ENCODE peak calls at places on chromosome 21, in six cellular contexts. One of them, this sample, is unnamed.

GRCh38 chr21:23507501-23507900 is 2099.8 kb downstream of the MRPL39 start:
- DNase-seq in Caco-2: no peak
- DNase-seq in Panc1: no peak
- DNase-seq in brain microvascular endothelial cell: no peak
- DNase-seq in pancreas: no peak
- DNase-seq in lower lobe of right lung: no peak
- DNase-seq in this sample: no peak

GRCh38 chr21:35720065-35720810 is 340.1 kb downstream of the SETD4 start:
- DNase-seq in pancreas: no peak
- DNase-seq in brain microvascular endothelial cell: no peak
- DNase-seq in Panc1: no peak
- DNase-seq in Caco-2: no peak
- DNase-seq in lower lobe of right lung: no peak
- DNase-seq in this sample: no peak

GRCh38 chr21:38831526-38832467 is 26.1 kb downstream of the ETS2 start:
- DNase-seq in Caco-2: peak
- DNase-seq in pancreas: peak
- DNase-seq in brain microvascular endothelial cell: peak
- DNase-seq in lower lobe of right lung: peak
- DNase-seq in Panc1: no peak
- DNase-seq in this sample: peak

GRCh38 chr21:36419996-36420395 is 34.8 kb downstream of the CHAF1B start:
- DNase-seq in Panc1: no peak
- DNase-seq in brain microvascular endothelial cell: peak
- DNase-seq in Caco-2: peak
- DNase-seq in pancreas: peak
- DNase-seq in lower lobe of right lung: peak
- DNase-seq in this sample: peak

GRCh38 chr21:21612446-21612845 is 614.2 kb downstream of the NCAM2 start:
- DNase-seq in lower lobe of right lung: no peak
- DNase-seq in Caco-2: no peak
- DNase-seq in brain microvascular endothelial cell: peak
- DNase-seq in pancreas: no peak
- DNase-seq in Panc1: no peak
- DNase-seq in this sample: no peak

GRCh38 chr21:38490411-38491020 is 7.8 kb downstream of the ERG start:
- DNase-seq in lower lobe of right lung: no peak
- DNase-seq in brain microvascular endothelial cell: no peak
- DNase-seq in pancreas: no peak
- DNase-seq in Caco-2: no peak
- DNase-seq in Panc1: no peak
- DNase-seq in this sample: no peak

GRCh38 chr21:35716886-35717285 is 343.4 kb downstream of the SETD4 start:
- DNase-seq in lower lobe of right lung: no peak
- DNase-seq in pancreas: no peak
- DNase-seq in brain microvascular endothelial cell: no peak
- DNase-seq in Panc1: no peak
- DNase-seq in Caco-2: no peak
- DNase-seq in this sample: no peak

GRCh38 chr21:28875078-28875477 is 117.6 kb downstream of the LTN1 start:
- DNase-seq in Caco-2: no peak
- DNase-seq in lower lobe of right lung: no peak
- DNase-seq in brain microvascular endothelial cell: no peak
- DNase-seq in pancreas: no peak
- DNase-seq in Panc1: no peak
- DNase-seq in this sample: no peak

GRCh38 chr21:32807717-32808380 is 36.3 kb upstream of the PAXBP1 start:
- DNase-seq in Panc1: no peak
- DNase-seq in pancreas: no peak
- DNase-seq in brain microvascular endothelial cell: no peak
- DNase-seq in lower lobe of right lung: no peak
- DNase-seq in Caco-2: no peak
- DNase-seq in this sample: peak

GRCh38 chr21:35840197-35840799 is 220.0 kb downstream of the SETD4 start:
- DNase-seq in Panc1: peak
- DNase-seq in Caco-2: peak
- DNase-seq in pancreas: peak
- DNase-seq in brain microvascular endothelial cell: peak
- DNase-seq in lower lobe of right lung: peak
- DNase-seq in this sample: peak

GRCh38 chr21:33836408-33836807 is 79.2 kb downstream of the ATP5PO start:
- DNase-seq in lower lobe of right lung: no peak
- DNase-seq in Caco-2: no peak
- DNase-seq in brain microvascular endothelial cell: no peak
- DNase-seq in Panc1: no peak
- DNase-seq in pancreas: no peak
- DNase-seq in this sample: no peak

GRCh38 chr21:28688381-28688780 is 304.3 kb downstream of the LTN1 start:
- DNase-seq in Caco-2: no peak
- DNase-seq in brain microvascular endothelial cell: peak
- DNase-seq in lower lobe of right lung: no peak
- DNase-seq in pancreas: no peak
- DNase-seq in Panc1: no peak
- DNase-seq in this sample: no peak

GRCh38 chr21:36684957-36685714 is 13.8 kb upstream of the SIM2 start:
- DNase-seq in Caco-2: no peak
- DNase-seq in lower lobe of right lung: no peak
- DNase-seq in Panc1: no peak
- DNase-seq in pancreas: no peak
- DNase-seq in brain microvascular endothelial cell: no peak
- DNase-seq in this sample: no peak

GRCh38 chr21:43364851-43365424 is 62.0 kb downstream of the SIK1 start:
- DNase-seq in lower lobe of right lung: no peak
- DNase-seq in Caco-2: no peak
- DNase-seq in pancreas: no peak
- DNase-seq in Panc1: no peak
- DNase-seq in brain microvascular endothelial cell: no peak
- DNase-seq in this sample: no peak

GRCh38 chr21:32056791-32057190 is 184.0 kb downstream of the HUNK start:
- DNase-seq in brain microvascular endothelial cell: no peak
- DNase-seq in Caco-2: no peak
- DNase-seq in Panc1: no peak
- DNase-seq in pancreas: no peak
- DNase-seq in lower lobe of right lung: no peak
- DNase-seq in this sample: no peak

GRCh38 chr21:29196664-29197052 is 66.2 kb downstream of the MAP3K7CL start:
- DNase-seq in brain microvascular endothelial cell: no peak
- DNase-seq in pancreas: no peak
- DNase-seq in Caco-2: no peak
- DNase-seq in lower lobe of right lung: no peak
- DNase-seq in Panc1: no peak
- DNase-seq in this sample: no peak

GRCh38 chr21:29211205-29211604 is 80.8 kb downstream of the MAP3K7CL start:
- DNase-seq in brain microvascular endothelial cell: no peak
- DNase-seq in pancreas: no peak
- DNase-seq in lower lobe of right lung: no peak
- DNase-seq in Caco-2: no peak
- DNase-seq in Panc1: no peak
- DNase-seq in this sample: no peak

GRCh38 chr21:20108976-20109375 is 889.2 kb upstream of the NCAM2 start:
- DNase-seq in brain microvascular endothelial cell: no peak
- DNase-seq in Panc1: no peak
- DNase-seq in Caco-2: no peak
- DNase-seq in pancreas: no peak
- DNase-seq in lower lobe of right lung: no peak
- DNase-seq in this sample: no peak

GRCh38 chr21:15894596-15894995 is 164.8 kb downstream of the USP25 start:
- DNase-seq in brain microvascular endothelial cell: no peak
- DNase-seq in Panc1: no peak
- DNase-seq in pancreas: no peak
- DNase-seq in Caco-2: no peak
- DNase-seq in lower lobe of right lung: no peak
- DNase-seq in this sample: peak

GRCh38 chr21:37424987-37425386 is 58.4 kb downstream of the DYRK1A start:
- DNase-seq in pancreas: no peak
- DNase-seq in brain microvascular endothelial cell: no peak
- DNase-seq in lower lobe of right lung: no peak
- DNase-seq in Panc1: no peak
- DNase-seq in Caco-2: no peak
- DNase-seq in this sample: no peak

GRCh38 chr21:37095821-37096220 is 22.8 kb downstream of the TTC3 start:
- DNase-seq in Caco-2: no peak
- DNase-seq in Panc1: no peak
- DNase-seq in brain microvascular endothelial cell: no peak
- DNase-seq in lower lobe of right lung: no peak
- DNase-seq in pancreas: no peak
- DNase-seq in this sample: no peak

GRCh38 chr21:33109574-33110339 is 39.8 kb downstream of the OLIG1 start:
- DNase-seq in lower lobe of right lung: no peak
- DNase-seq in pancreas: no peak
- DNase-seq in brain microvascular endothelial cell: no peak
- DNase-seq in Caco-2: peak
- DNase-seq in Panc1: no peak
- DNase-seq in this sample: no peak

GRCh38 chr21:36338975-36339374 is 19.0 kb downstream of the MORC3 start:
- DNase-seq in lower lobe of right lung: no peak
- DNase-seq in Caco-2: peak
- DNase-seq in pancreas: no peak
- DNase-seq in brain microvascular endothelial cell: no peak
- DNase-seq in Panc1: no peak
- DNase-seq in this sample: no peak

GRCh38 chr21:33007747-33008146 is 18.0 kb upstream of the OLIG2 start:
- DNase-seq in pancreas: no peak
- DNase-seq in lower lobe of right lung: no peak
- DNase-seq in Caco-2: no peak
- DNase-seq in brain microvascular endothelial cell: no peak
- DNase-seq in Panc1: no peak
- DNase-seq in this sample: no peak

GRCh38 chr21:34882719-34883131 is 166.4 kb downstream of the RUNX1 start:
- DNase-seq in lower lobe of right lung: no peak
- DNase-seq in Panc1: no peak
- DNase-seq in Caco-2: no peak
- DNase-seq in brain microvascular endothelial cell: no peak
- DNase-seq in pancreas: no peak
- DNase-seq in this sample: no peak

GRCh38 chr21:22556829-22557228 is 1558.6 kb downstream of the NCAM2 start:
- DNase-seq in lower lobe of right lung: no peak
- DNase-seq in pancreas: no peak
- DNase-seq in Caco-2: no peak
- DNase-seq in Panc1: no peak
- DNase-seq in brain microvascular endothelial cell: no peak
- DNase-seq in this sample: no peak

GRCh38 chr21:35206141-35207125 is 157.3 kb upstream of the RUNX1 start:
- DNase-seq in Panc1: no peak
- DNase-seq in Caco-2: no peak
- DNase-seq in brain microvascular endothelial cell: no peak
- DNase-seq in pancreas: peak
- DNase-seq in lower lobe of right lung: no peak
- DNase-seq in this sample: no peak

GRCh38 chr21:34365794-34366193 is 2.0 kb downstream of the KCNE2 start:
- DNase-seq in Caco-2: peak
- DNase-seq in pancreas: no peak
- DNase-seq in Panc1: no peak
- DNase-seq in lower lobe of right lung: no peak
- DNase-seq in brain microvascular endothelial cell: no peak
- DNase-seq in this sample: no peak

GRCh38 chr21:37463083-37463780 is 96.7 kb downstream of the DYRK1A start:
- DNase-seq in lower lobe of right lung: no peak
- DNase-seq in brain microvascular endothelial cell: peak
- DNase-seq in Panc1: peak
- DNase-seq in Caco-2: peak
- DNase-seq in pancreas: peak
- DNase-seq in this sample: peak

GRCh38 chr21:44856131-44856530 is 17.4 kb downstream of the PTTG1IP start:
- DNase-seq in Caco-2: no peak
- DNase-seq in Panc1: no peak
- DNase-seq in pancreas: no peak
- DNase-seq in brain microvascular endothelial cell: no peak
- DNase-seq in lower lobe of right lung: no peak
- DNase-seq in this sample: no peak
- H3K4me3 ChIP-seq in Caco-2: no peak
- H3K4me3 ChIP-seq in Panc1: no peak
- H3K4me3 ChIP-seq in pancreas: no peak
- H3K4me3 ChIP-seq in brain microvascular endothelial cell: no peak
- H3K4me3 ChIP-seq in lower lobe of right lung: no peak
- H3K4me3 ChIP-seq in this sample: no peak

GRCh38 chr21:17929514-17929913 is 110.4 kb upstream of the C21orf91 start:
- DNase-seq in Panc1: no peak
- DNase-seq in lower lobe of right lung: no peak
- DNase-seq in brain microvascular endothelial cell: no peak
- DNase-seq in Caco-2: no peak
- DNase-seq in pancreas: no peak
- DNase-seq in this sample: no peak

GRCh38 chr21:17925000-17925610 is 105.9 kb upstream of the C21orf91 start:
- DNase-seq in Caco-2: peak
- DNase-seq in Panc1: peak
- DNase-seq in brain microvascular endothelial cell: peak
- DNase-seq in lower lobe of right lung: no peak
- DNase-seq in pancreas: peak
- DNase-seq in this sample: no peak

GRCh38 chr21:17925900-17926299 is 106.7 kb upstream of the C21orf91 start:
- DNase-seq in Caco-2: no peak
- DNase-seq in pancreas: no peak
- DNase-seq in Panc1: no peak
- DNase-seq in brain microvascular endothelial cell: no peak
- DNase-seq in lower lobe of right lung: no peak
- DNase-seq in this sample: no peak

GRCh38 chr21:17930102-17930501 is 110.9 kb upstream of the C21orf91 start:
- DNase-seq in lower lobe of right lung: no peak
- DNase-seq in pancreas: no peak
- DNase-seq in brain microvascular endothelial cell: no peak
- DNase-seq in Caco-2: no peak
- DNase-seq in Panc1: no peak
- DNase-seq in this sample: no peak

GRCh38 chr21:17931080-17931479 is 111.9 kb upstream of the C21orf91 start:
- DNase-seq in pancreas: no peak
- DNase-seq in lower lobe of right lung: no peak
- DNase-seq in Caco-2: peak
- DNase-seq in Panc1: no peak
- DNase-seq in brain microvascular endothelial cell: no peak
- DNase-seq in this sample: no peak
- TF ChIP-seq CTCF in pancreas: peak
- TF ChIP-seq CTCF in lower lobe of right lung: no peak
- TF ChIP-seq CTCF in Caco-2: peak
- TF ChIP-seq CTCF in Panc1: peak
- TF ChIP-seq CTCF in brain microvascular endothelial cell: peak
- TF ChIP-seq CTCF in this sample: peak

GRCh38 chr21:45477176-45478114 is 64.8 kb downstream of the SLC19A1 start:
- DNase-seq in Caco-2: no peak
- DNase-seq in brain microvascular endothelial cell: no peak
- DNase-seq in lower lobe of right lung: no peak
- DNase-seq in pancreas: no peak
- DNase-seq in Panc1: no peak
- DNase-seq in this sample: no peak
- H3K4me3 ChIP-seq in Caco-2: no peak
- H3K4me3 ChIP-seq in brain microvascular endothelial cell: no peak
- H3K4me3 ChIP-seq in lower lobe of right lung: peak
- H3K4me3 ChIP-seq in pancreas: no peak
- H3K4me3 ChIP-seq in Panc1: no peak
- H3K4me3 ChIP-seq in this sample: no peak

DNA sequence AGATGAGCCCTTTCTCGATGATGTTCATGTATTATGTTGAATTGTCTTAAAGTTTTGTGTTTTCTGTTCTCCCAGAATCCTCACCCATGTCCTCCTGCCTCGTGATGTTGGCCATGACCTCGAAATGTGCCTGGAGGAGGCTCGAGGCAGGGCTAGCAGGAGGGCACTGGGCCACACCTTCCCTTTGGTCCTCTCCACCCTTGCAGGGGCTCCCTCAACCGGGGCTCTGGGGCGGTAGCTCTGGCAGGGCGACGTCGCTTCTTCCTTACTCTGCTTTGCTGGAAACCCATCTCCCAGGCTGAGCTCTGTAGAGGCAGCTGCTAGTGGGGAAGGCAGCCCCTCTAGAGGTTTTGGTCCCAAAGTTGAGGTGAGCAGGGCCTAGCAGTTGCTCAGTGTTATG is 14.3 kb downstream of the TFF3 start:
- DNase-seq in brain microvascular endothelial cell: no peak
- DNase-seq in pancreas: no peak
- DNase-seq in lower lobe of right lung: peak
- DNase-seq in Caco-2: no peak
- DNase-seq in Panc1: no peak
- DNase-seq in this sample: no peak
- TF ChIP-seq CTCF in brain microvascular endothelial cell: no peak
- TF ChIP-seq CTCF in pancreas: no peak
- TF ChIP-seq CTCF in lower lobe of right lung: no peak
- TF ChIP-seq CTCF in Caco-2: no peak
- TF ChIP-seq CTCF in Panc1: no peak
- TF ChIP-seq CTCF in this sample: no peak